ENCODE peak calls at places on chromosomes 6 and 20, in five cellular contexts. J is heart right ventricle, R is GM12878, H is tibial nerve, K is uterus. Y is an unnamed sample.

GRCh38 chr6:25342784-25343183 is 63.6 kb downstream of the CARMIL1 start:
- DNase-seq in J (no peak), R (no peak), H (no peak), K (no peak), Y (no peak)

GRCh38 chr6:10385512-10386132 is 29.3 kb downstream of the TFAP2A start:
- DNase-seq in J (no peak), R (no peak), H (no peak), K (no peak), Y (no peak)

GRCh38 chr6:137881522-137881886 is 14.4 kb downstream of the TNFAIP3 start:
- DNase-seq in J (no peak), R (no peak), H (no peak), K (no peak), Y (no peak)

GRCh38 chr6:129748212-129748900 is 38.4 kb upstream of the ARHGAP18 start:
- DNase-seq in J (no peak), R (peak; percentile 82), H (no peak), K (peak; percentile 58), Y (peak; percentile 68)

GRCh38 chr20:25553819-25554296 is 31.5 kb downstream of the NINL start:
- DNase-seq in J (no peak), R (no peak), H (no peak), K (peak; percentile 47), Y (no peak)

GRCh38 chr6:90478278-90478677 is 108.6 kb downstream of the MAP3K7 start:
- DNase-seq in J (no peak), R (no peak), H (no peak), K (no peak), Y (no peak)

GRCh38 chr6:43228951-43229802 is at the start of gene DNPH1:
- DNase-seq in J (peak; percentile 63), R (no peak), H (peak; percentile 51), K (peak; percentile 66), Y (peak; percentile 86)

GRCh38 chr20:34062651-34063482 is 49.2 kb downstream of the EIF2S2 start:
- DNase-seq in J (no peak), R (no peak), H (no peak), K (no peak), Y (no peak)

GRCh38 chr6:130781557-130781956 is 45.6 kb upstream of the SMLR1 start:
- DNase-seq in J (no peak), R (no peak), H (no peak), K (no peak), Y (no peak)

GRCh38 chr6:50145125-50145524 is 95.4 kb upstream of the DEFB112 start:
- DNase-seq in J (no peak), R (no peak), H (no peak), K (no peak), Y (no peak)

GRCh38 chr20:61694666-61695065 is 371.0 kb downstream of the TAF4 start:
- DNase-seq in J (no peak), R (no peak), H (no peak), K (no peak), Y (no peak)

GRCh38 chr6:100130630-100131029 is 136.6 kb upstream of the MCHR2 start:
- DNase-seq in J (no peak), R (no peak), H (no peak), K (no peak), Y (no peak)

GRCh38 chr20:43744121-43744520 is 17.3 kb upstream of the GTSF1L start:
- DNase-seq in J (no peak), R (no peak), H (no peak), K (no peak), Y (no peak)

GRCh38 chr20:408843-409696 is 971 bp downstream of the RBCK1 start:
- DNase-seq in J (no peak), R (no peak), H (no peak), K (no peak), Y (peak; percentile 55)

GRCh38 chr6:11160199-11160598 is 48.7 kb upstream of the ERVFRD-1 start:
- DNase-seq in J (no peak), R (no peak), H (no peak), K (no peak), Y (no peak)

GRCh38 chr6:148857817-148858390 is 111.1 kb downstream of the UST start:
- DNase-seq in J (no peak), R (no peak), H (no peak), K (no peak), Y (no peak)

GRCh38 chr6:163782436-163783003 is 368.0 kb downstream of the QKI start:
- DNase-seq in J (no peak), R (peak; percentile 25), H (no peak), K (no peak), Y (peak; percentile 32)

GRCh38 chr6:73537677-73538076 is 16.8 kb upstream of the EEF1A1 start:
- DNase-seq in J (no peak), R (no peak), H (no peak), K (no peak), Y (no peak)

GRCh38 chr6:4732691-4733315 is 43.4 kb upstream of the CDYL start:
- DNase-seq in J (peak; percentile 31), R (no peak), H (peak; percentile 14), K (peak; percentile 72), Y (no peak)

GRCh38 chr6:7424967-7425807 is 35.6 kb downstream of the RIOK1 start:
- DNase-seq in J (peak; percentile 25), R (no peak), H (no peak), K (no peak), Y (no peak)

GRCh38 chr6:156791261-156791850 is 14.2 kb downstream of the ARID1B start:
- DNase-seq in J (no peak), R (peak; percentile 72), H (no peak), K (no peak), Y (no peak)

GRCh38 chr6:35594503-35595186 is 81.9 kb upstream of the TULP1 start:
- DNase-seq in J (no peak), R (no peak), H (no peak), K (no peak), Y (no peak)

GRCh38 chr6:149854532-149854931 is 9.6 kb downstream of the LRP11 start:
- DNase-seq in J (no peak), R (no peak), H (no peak), K (no peak), Y (no peak)

GRCh38 chr6:106614592-106615301 is 14.6 kb downstream of the RTN4IP1 start:
- DNase-seq in J (no peak), R (no peak), H (no peak), K (no peak), Y (no peak)

GRCh38 chr6:149905371-149905910 is 7.5 kb upstream of the RAET1E start:
- DNase-seq in J (no peak), R (no peak), H (no peak), K (no peak), Y (no peak)

GRCh38 chr6:99434702-99435530 is 9.8 kb upstream of the PNISR start:
- DNase-seq in J (no peak), R (no peak), H (no peak), K (no peak), Y (no peak)

DNA sequence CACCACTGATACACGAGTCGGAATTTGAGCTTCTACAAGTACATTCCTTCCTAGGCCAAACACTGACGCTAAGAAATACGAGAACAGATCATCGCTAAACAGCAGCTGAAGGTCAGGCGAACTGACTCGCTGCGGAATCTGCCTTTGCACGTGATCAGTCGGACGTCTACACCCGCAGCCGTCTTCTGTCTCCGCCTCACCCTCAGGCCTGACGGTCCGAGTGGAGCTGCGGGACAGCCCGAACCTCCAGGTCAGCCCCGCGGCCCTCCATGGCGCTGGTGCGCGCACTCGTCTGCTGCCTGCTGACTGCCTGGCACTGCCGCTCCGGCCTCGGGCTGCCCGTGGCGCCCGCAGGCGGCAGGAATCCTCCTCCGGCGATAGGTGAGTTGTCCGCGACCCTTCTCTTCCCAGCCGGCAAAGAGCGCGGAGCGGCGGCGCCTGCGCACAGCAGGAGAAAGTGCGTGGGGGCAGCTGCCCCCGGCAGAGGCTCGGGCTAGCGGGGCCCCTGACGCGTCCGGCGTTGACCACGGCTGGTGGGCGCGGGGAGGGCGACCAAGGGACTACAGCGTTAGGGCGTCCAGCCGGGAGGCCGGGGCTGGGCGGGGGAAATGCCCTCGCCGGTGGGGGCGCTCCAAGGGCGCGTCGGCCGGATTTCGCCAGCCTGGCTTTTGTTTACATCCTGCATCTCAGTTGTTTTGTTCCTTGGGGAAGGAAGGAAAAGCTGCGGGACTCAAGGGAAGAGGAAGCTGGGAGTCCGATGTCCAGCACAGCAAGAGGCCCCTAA is at the start of gene SMPDL3A:
- DNase-seq in J (peak; percentile 55), R (no peak), H (peak; percentile 46), K (peak; percentile 78), Y (peak; percentile 62)
- TF ChIP-seq CTCF in J (no peak), R (peak; percentile 19), H (peak; percentile 47), K (peak; percentile 38), Y (peak; percentile 60)

GRCh38 chr20:37393196-37393862 is 47.4 kb downstream of the SRC start:
- DNase-seq in J (no peak), R (no peak), H (no peak), K (no peak), Y (no peak)

GRCh38 chr20:37395411-37395800 is 49.5 kb downstream of the SRC start:
- DNase-seq in J (no peak), R (no peak), H (no peak), K (no peak), Y (no peak)

GRCh38 chr20:37392441-37393195 is 46.7 kb downstream of the SRC start:
- DNase-seq in J (no peak), R (no peak), H (no peak), K (no peak), Y (no peak)

GRCh38 chr20:37394543-37395410 is 48.8 kb downstream of the SRC start:
- DNase-seq in J (no peak), R (no peak), H (no peak), K (no peak), Y (no peak)

DNA sequence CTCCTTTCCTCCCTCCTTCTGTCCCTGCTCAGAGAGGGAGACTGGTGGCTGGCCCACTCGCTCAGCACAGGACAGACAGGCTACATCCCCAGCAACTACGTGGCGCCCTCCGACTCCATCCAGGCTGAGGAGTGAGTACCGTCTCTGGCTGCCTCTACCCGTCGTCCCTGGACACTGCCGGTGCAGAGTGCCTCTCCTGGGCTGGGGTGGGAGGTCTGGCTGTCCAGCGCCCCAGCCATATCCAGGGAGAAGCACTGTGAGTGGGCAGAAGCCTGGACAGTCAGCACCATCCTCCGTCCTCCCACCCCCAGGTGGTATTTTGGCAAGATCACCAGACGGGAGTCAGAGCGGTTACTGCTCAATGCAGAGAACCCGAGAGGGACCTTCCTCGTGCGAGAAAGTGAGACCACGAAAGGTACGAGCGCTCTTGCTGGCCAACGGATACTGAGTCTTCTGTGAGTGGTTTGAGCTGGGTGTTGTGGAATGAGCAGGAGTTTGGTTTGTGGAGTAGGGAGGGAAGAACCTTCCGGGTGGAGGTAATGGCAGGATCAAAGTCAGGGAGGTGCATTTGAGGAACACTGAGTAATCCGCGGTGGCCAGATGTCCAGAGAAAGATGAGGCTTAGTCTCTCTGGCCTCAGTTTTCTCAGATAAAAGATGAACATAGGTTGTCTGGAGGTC is 48.1 kb downstream of the SRC start:
- DNase-seq in J (no peak), R (no peak), H (no peak), K (no peak), Y (no peak)
- H3K36me3 ChIP-seq in J (peaks cover 16% of the 10 kb centered on the region), R (peaks cover 72% of the 10 kb centered on the region), H (no peaks in the 10 kb centered on the region), K (no peaks in the 10 kb centered on the region), Y (peaks cover 70% of the 10 kb centered on the region)

DNA sequence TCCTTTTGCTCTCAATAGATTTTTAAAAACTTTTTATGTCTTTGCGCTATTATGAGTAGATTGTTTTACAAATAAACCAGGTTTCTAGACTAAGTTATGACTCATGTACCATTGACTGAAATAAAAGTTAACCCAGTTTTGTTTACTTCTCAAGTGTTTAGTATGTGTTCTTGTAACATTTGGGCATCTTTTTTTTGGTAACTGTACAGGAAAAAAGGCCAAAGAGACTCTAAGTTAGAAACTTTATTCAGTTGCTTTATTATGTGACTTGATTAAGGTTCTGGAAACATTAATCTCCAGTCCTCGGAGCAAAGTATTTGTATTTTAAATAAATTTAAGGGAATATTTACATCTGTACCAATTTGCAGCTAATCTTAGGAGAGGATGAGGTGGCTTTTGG is 2.9 kb downstream of the NKAIN2 start:
- DNase-seq in J (no peak), R (no peak), H (no peak), K (no peak), Y (no peak)
- H3K27me3 ChIP-seq in J (peaks cover 30% of the 10 kb centered on the region), R (peaks cover 14% of the 10 kb centered on the region), H (no peaks in the 10 kb centered on the region), K (peaks cover 28% of the 10 kb centered on the region), Y (no peaks in the 10 kb centered on the region)

GRCh38 chr20:38167851-38168760 is 3.0 kb upstream of the TGM2 start:
- DNase-seq in J (peak; percentile 52), R (no peak), H (no peak), K (peak; percentile 77), Y (no peak)
- TF ChIP-seq CTCF in J (no peak), R (no peak), H (no peak), K (no peak), Y (no peak)